ENCODE peak calls at places on chromosomes 13 and 19, in nine cellular contexts. G is adipocyte; S is GM13976; D is activated gamma-delta T cell treated with anti-CD3 and anti-CD28 coated beads, Interleukin-2, amount 50 U/mL, for 16 hours; Z is uterus; V is AG10803; H is stimulated activated CD8-positive, alpha-beta memory T cell treated with anti-CD3 and anti-CD28 coated beads, Interleukin-2, amount 100 ng/mL, for 1 hour; J is Right ventricle myocardium inferior; X is H7. A is an unnamed sample.

GRCh38 chr13:99386911-99387788 is 80.0 kb upstream of the GPR183 start:
- DNase-seq in J (peak; percentile 84), D (peak; percentile 75), X (peak; percentile 93), G (no peak), S (peak; percentile 87), H (peak; percentile 59), Z (no peak), V (no peak), A (peak; percentile 76)

GRCh38 chr13:44854264-44855060 is 134.8 kb downstream of the NUFIP1 start:
- DNase-seq in J (peak; percentile 75), G (no peak), Z (no peak), X (no peak), H (no peak), D (no peak), V (no peak), S (no peak), A (no peak)

GRCh38 chr13:33125821-33126570 is 109.8 kb downstream of the KL start:
- DNase-seq in V (peak; percentile 97), Z (peak; percentile 70), J (peak; percentile 59), H (no peak), D (no peak), S (no peak), X (peak; percentile 56), G (peak; percentile 87), A (no peak)

GRCh38 chr13:25181597-25181996 is 9.5 kb upstream of the AMER2 start:
- DNase-seq in G (no peak), Z (no peak), S (no peak), V (no peak), J (no peak), D (no peak), H (no peak), X (no peak), A (no peak)

GRCh38 chr13:38042771-38043170 is 173.2 kb upstream of the TRPC4 start:
- DNase-seq in V (peak; percentile 39), S (no peak), X (no peak), H (no peak), Z (no peak), D (no peak), J (no peak), G (peak; percentile 67), A (no peak)

GRCh38 chr13:21060827-21061076 is 634 bp downstream of the LATS2 start:
- DNase-seq in Z (no peak), H (no peak), X (no peak), S (no peak), J (peak; percentile 83), D (no peak), V (no peak), G (no peak), A (no peak)

GRCh38 chr13:20118268-20119140 is 42.3 kb downstream of the GJA3 start:
- DNase-seq in D (no peak), G (peak; percentile 38), S (peak; percentile 40), H (no peak), Z (peak; percentile 36), X (peak; percentile 80), V (peak; percentile 55), J (peak; percentile 74), A (peak; percentile 20)

GRCh38 chr19:34838753-34839431 is 65.9 kb upstream of the ZNF599 start:
- DNase-seq in J (no peak), V (peak; percentile 5), D (no peak), Z (no peak), G (no peak), H (no peak), X (peak; percentile 76), S (no peak), A (no peak)

GRCh38 chr19:15316498-15316897 is 15.8 kb downstream of the BRD4 start:
- DNase-seq in Z (no peak), D (no peak), S (peak; percentile 59), X (no peak), V (peak; percentile 59), J (no peak), G (peak; percentile 68), H (no peak), A (no peak)

GRCh38 chr19:47093841-47094240 is 19.7 kb downstream of the ZC3H4 start:
- DNase-seq in H (no peak), X (no peak), V (no peak), J (no peak), S (peak; percentile 84), G (no peak), Z (no peak), D (no peak), A (no peak)

GRCh38 chr19:55225415-55225958 is 3.1 kb downstream of the TMEM86B start:
- DNase-seq in H (no peak), D (no peak), X (peak; percentile 24), J (no peak), V (no peak), G (no peak), Z (no peak), S (no peak), A (no peak)

GRCh38 chr19:32862741-32863140 is 6.8 kb downstream of the SLC7A9 start:
- DNase-seq in S (no peak), J (no peak), D (no peak), X (no peak), H (no peak), V (no peak), Z (no peak), G (no peak), A (no peak)

GRCh38 chr13:89577301-89577700 is 1770.2 kb upstream of the MIR17HG start:
- DNase-seq in D (no peak), X (no peak), H (no peak), V (no peak), Z (no peak), G (no peak), S (no peak), J (no peak), A (no peak)

GRCh38 chr13:34678154-34678553 is 263.9 kb upstream of the NBEA start:
- DNase-seq in G (peak; percentile 82), H (no peak), S (no peak), X (no peak), V (no peak), J (no peak), D (no peak), Z (no peak), A (no peak)

GRCh38 chr13:50587122-50587521 is 256.4 kb downstream of the DLEU7 start:
- DNase-seq in Z (no peak), J (no peak), G (no peak), S (no peak), V (no peak), X (peak; percentile 19), H (no peak), D (no peak), A (no peak)

GRCh38 chr19:29119582-29119981 is 93.4 kb downstream of the UQCRFS1 start:
- DNase-seq in D (no peak), J (no peak), X (peak; percentile 68), Z (no peak), H (no peak), V (no peak), G (no peak), S (no peak), A (no peak)

GRCh38 chr19:36113895-36114762 is 546 bp downstream of the POLR2I start:
- DNase-seq in H (no peak), S (peak; percentile 38), Z (peak; percentile 42), X (peak; percentile 83), G (peak; percentile 56), J (no peak), D (no peak), V (peak; percentile 38), A (no peak)

GRCh38 chr13:88068975-88069374 is 397.8 kb downstream of the SLITRK5 start:
- DNase-seq in S (no peak), Z (no peak), H (no peak), G (no peak), V (no peak), J (no peak), X (peak; percentile 2), D (no peak), A (no peak)

GRCh38 chr13:75263741-75264407 is 218.1 kb downstream of the TBC1D4 start:
- DNase-seq in S (no peak), D (no peak), V (peak; percentile 61), X (no peak), J (no peak), G (peak; percentile 47), H (no peak), Z (no peak), A (no peak)

GRCh38 chr13:80214521-80214941 is 126.4 kb downstream of the SPRY2 start:
- DNase-seq in V (peak; percentile 45), D (no peak), X (no peak), S (no peak), Z (no peak), J (no peak), H (no peak), G (peak; percentile 50), A (no peak)

GRCh38 chr13:44068169-44068568 is 188.5 kb downstream of the LACC1 start:
- DNase-seq in V (no peak), Z (no peak), G (peak; percentile 34), H (no peak), J (no peak), D (no peak), S (no peak), X (no peak), A (no peak)

GRCh38 chr13:73465629-73465974 is 406.8 kb downstream of the KLF5 start:
- DNase-seq in V (peak; percentile 2), J (no peak), D (no peak), X (no peak), Z (no peak), S (no peak), G (peak; percentile 57), H (no peak), A (no peak)

GRCh38 chr19:4807188-4807587 is 15.7 kb downstream of the FEM1A start:
- DNase-seq in X (no peak), D (no peak), H (no peak), Z (no peak), J (no peak), V (no peak), G (no peak), S (no peak), A (peak; percentile 35)

GRCh38 chr19:10011974-10012373 is 1.3 kb upstream of the RDH8 start:
- DNase-seq in V (no peak), G (no peak), S (no peak), H (no peak), D (no peak), X (peak; percentile 44), Z (no peak), J (no peak), A (no peak)

GRCh38 chr13:90302113-90302512 is 1045.4 kb upstream of the MIR17HG start:
- DNase-seq in S (no peak), X (no peak), H (no peak), G (peak; percentile 46), V (peak; percentile 68), Z (no peak), J (no peak), D (no peak), A (no peak)

GRCh38 chr13:30448441-30448840 is 17.3 kb downstream of the HMGB1 start:
- DNase-seq in Z (no peak), V (no peak), D (no peak), X (no peak), J (no peak), G (no peak), H (no peak), S (no peak), A (no peak)

GRCh38 chr13:75180805-75181455 is 301.0 kb downstream of the TBC1D4 start:
- DNase-seq in J (no peak), S (no peak), V (peak; percentile 43), Z (no peak), G (peak; percentile 32), X (no peak), D (no peak), H (no peak), A (no peak)

GRCh38 chr19:18675779-18676178 is 7.7 kb upstream of the CRTC1 start:
- DNase-seq in V (no peak), Z (no peak), H (no peak), X (peak; percentile 87), J (no peak), S (peak; percentile 65), D (no peak), G (peak; percentile 40), A (no peak)

GRCh38 chr19:51354742-51355148 is 11.4 kb downstream of the ETFB start:
- DNase-seq in X (peak; percentile 88), S (no peak), V (no peak), Z (no peak), D (no peak), J (no peak), G (no peak), H (no peak), A (no peak)

A was measured in AML-193.